ENCODE peak calls at places on chromosomes 2 and 18, in ten cellular contexts. S is endothelial cell of umbilical vein, W is sigmoid colon, M is SK-N-SH, Y is stomach, U is HCT116, I is suprapubic skin, O is transverse colon, G is breast epithelium, V is H1. L is an unnamed sample.

GRCh38 chr2:116467243-116467642 is 1347.2 kb upstream of the DDX18 start:
- DNase-seq in I (no peak), M (no peak), U (no peak), W (no peak), V (no peak), O (no peak), Y (no peak), G (no peak), S (no peak), L (no peak)

GRCh38 chr18:23616258-23616657 is 30.0 kb upstream of the NPC1 start:
- DNase-seq in O (no peak), U (no peak), Y (no peak), I (no peak), S (no peak), V (no peak), G (no peak), M (no peak), W (no peak), L (no peak)

GRCh38 chr2:235024191-235024611 is 72.4 kb downstream of the SH3BP4 start:
- DNase-seq in U (no peak), O (no peak), I (no peak), G (no peak), M (no peak), W (peak; percentile 40), Y (no peak), S (no peak), V (no peak), L (no peak)

GRCh38 chr18:1680108-1680507 is 775.4 kb downstream of the ADCYAP1 start:
- DNase-seq in O (no peak), V (no peak), U (no peak), G (no peak), M (no peak), I (no peak), S (no peak), W (no peak), Y (no peak), L (no peak)

GRCh38 chr2:168192839-168193616 is 54.4 kb downstream of the STK39 start:
- DNase-seq in V (no peak), U (no peak), Y (no peak), I (no peak), O (no peak), G (no peak), M (no peak), S (peak; percentile 34), W (no peak), L (no peak)

GRCh38 chr2:4391013-4391412 is 687.6 kb downstream of the DCDC2C start:
- DNase-seq in O (no peak), Y (no peak), G (no peak), W (no peak), V (no peak), U (no peak), M (no peak), S (no peak), I (no peak), L (no peak)

GRCh38 chr2:16008331-16008850 is 68.0 kb downstream of the MYCN start:
- DNase-seq in Y (peak; percentile 51), O (no peak), U (no peak), V (no peak), I (no peak), G (no peak), M (no peak), W (no peak), S (no peak), L (no peak)

GRCh38 chr2:188193230-188193629 is 98.4 kb upstream of the GULP1 start:
- DNase-seq in M (no peak), G (no peak), O (no peak), W (no peak), Y (no peak), S (no peak), U (no peak), I (no peak), V (no peak), L (no peak)

DNA sequence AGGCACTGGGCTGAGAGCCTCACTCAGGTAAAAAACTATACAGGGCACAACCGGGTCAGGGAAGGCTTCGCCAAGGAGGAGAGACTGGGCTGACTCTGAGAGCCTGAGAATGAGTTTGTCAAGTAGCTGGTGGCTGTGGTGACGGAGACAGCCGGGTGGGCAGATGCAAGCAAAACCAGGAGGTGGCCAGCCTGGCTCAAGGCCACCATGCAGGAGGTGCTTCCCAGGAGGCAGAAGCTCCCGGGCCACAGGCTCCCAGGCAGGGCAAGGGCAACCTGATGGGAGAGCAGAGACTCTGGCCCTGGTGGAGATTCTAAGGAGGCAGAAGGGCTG is 2.9 kb upstream of the INHBB start:
- DNase-seq in I (no peak), V (no peak), G (no peak), M (no peak), O (no peak), Y (no peak), S (no peak), U (no peak), W (no peak), L (no peak)
- H3K4me3 ChIP-seq in I (peak overlapping the region; percentile 77), V (no peak overlapping the region), G (peak overlapping the region; percentile 75), M (peak overlapping the region; percentile 46), O (no peak overlapping the region), Y (no peak overlapping the region), S (no peak overlapping the region), U (peak overlapping the region; percentile 23), W (no peak overlapping the region), L (no peak overlapping the region)

GRCh38 chr2:157466764-157467163 is 22.9 kb upstream of the CYTIP start:
- DNase-seq in S (no peak), M (no peak), G (no peak), W (no peak), Y (no peak), V (no peak), O (no peak), U (no peak), I (no peak), L (no peak)

GRCh38 chr2:157465554-157465953 is 21.7 kb upstream of the CYTIP start:
- DNase-seq in V (no peak), S (no peak), I (no peak), W (no peak), M (no peak), G (no peak), O (no peak), Y (no peak), U (no peak), L (no peak)

GRCh38 chr2:157471078-157471477 is 27.2 kb upstream of the CYTIP start:
- DNase-seq in S (no peak), M (no peak), Y (no peak), W (no peak), G (no peak), V (no peak), I (no peak), U (no peak), O (no peak), L (no peak)

GRCh38 chr2:157470321-157470720 is 26.4 kb upstream of the CYTIP start:
- DNase-seq in V (no peak), G (no peak), W (no peak), Y (no peak), U (no peak), M (no peak), S (no peak), I (no peak), O (no peak), L (no peak)

DNA sequence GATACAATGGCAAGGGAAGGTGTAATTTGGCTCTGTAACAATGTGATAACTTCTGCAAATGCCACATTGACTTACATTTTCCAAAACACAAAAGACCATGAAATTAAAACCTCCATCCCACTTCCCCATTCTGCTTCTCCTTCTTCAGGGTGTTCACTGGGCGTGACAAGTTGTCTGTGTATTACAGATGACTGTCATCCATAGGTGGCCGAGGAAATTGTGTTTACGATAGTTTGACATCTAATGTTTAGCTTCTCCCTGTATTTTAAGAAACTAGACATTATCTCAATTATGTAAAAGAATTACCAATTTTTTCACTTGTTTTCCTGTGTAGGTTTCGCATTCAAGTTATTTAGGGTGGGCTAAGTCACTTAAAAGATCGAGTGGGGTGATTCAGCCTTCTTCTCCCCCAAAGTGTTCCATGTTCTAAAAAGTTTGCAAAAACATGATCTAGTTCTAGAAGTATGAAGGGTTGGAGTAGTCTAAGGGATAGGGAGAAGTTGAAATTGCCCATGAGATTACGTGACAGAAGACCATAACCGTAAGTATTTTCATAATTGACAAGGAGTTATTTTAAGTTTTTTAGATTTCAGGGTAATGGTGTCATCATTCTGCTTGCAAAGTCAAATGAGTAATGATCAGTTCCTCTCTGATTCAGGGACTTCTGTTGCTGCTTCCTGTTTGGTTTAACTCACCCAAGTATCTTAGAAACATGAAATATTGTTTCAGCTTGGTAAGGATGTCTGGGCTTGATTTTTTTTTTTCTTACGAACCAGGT is 25.2 kb upstream of the CYTIP start:
- DNase-seq in O (no peak), Y (no peak), G (no peak), U (no peak), V (no peak), S (peak; percentile 39), I (no peak), M (no peak), W (no peak), L (no peak)
- TF ChIP-seq POLR2AphosphoS5 in O (no peak), Y (no peak), G (no peak), U (no peak), V (no peak), S (no peak), I (no peak), M (no peak), W (no peak), L (no peak)

DNA sequence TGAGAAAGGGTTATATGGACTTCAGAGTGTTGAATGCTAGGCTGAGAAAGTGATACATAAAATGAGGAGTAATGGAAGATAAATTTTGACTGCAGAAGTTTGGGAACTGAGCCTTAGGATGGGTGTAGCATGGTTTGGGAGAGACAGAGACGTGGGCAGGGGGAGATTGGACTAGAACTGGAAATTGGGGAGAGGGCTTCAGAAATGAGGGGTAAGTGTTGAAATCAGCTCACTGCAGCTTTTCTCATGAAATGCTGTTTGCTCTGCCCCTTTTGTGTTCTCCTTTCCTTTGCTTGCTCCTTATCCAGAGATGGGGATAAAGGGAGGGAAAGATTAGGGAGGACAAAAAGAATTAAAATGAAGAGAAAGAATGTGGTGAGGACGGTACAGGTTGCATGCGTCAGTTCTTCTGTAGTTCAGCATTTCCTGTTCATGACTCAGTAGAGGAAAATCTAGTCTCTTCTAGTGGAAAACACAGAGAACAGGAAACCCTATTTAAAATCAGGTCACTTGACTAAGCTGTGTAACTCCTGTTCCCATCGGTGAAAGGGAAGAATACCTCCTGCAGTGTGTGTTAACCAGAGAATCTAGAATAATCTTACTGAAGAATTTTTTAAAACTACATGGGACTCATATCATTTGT is 105.6 kb downstream of the CRIM1 start:
- DNase-seq in W (no peak), O (no peak), G (no peak), Y (no peak), V (no peak), M (no peak), I (no peak), U (peak; percentile 60), S (peak; percentile 93), L (no peak)
- H3K4me3 ChIP-seq in W (no peak overlapping the region), O (no peak overlapping the region), G (no peak overlapping the region), Y (no peak overlapping the region), V (peak overlapping the region; percentile 17), M (no peak overlapping the region), I (no peak overlapping the region), U (peak overlapping the region; percentile 25), S (no peak overlapping the region), L (no peak overlapping the region)

GRCh38 chr2:121530210-121530562 is 494 bp upstream of the RNU4ATAC start:
- DNase-seq in Y (peak; percentile 66), G (peak; percentile 61), S (peak; percentile 87), M (peak; percentile 87), I (peak; percentile 87), O (peak; percentile 75), W (peak; percentile 86), U (peak; percentile 71), V (peak; percentile 88), L (no peak)

GRCh38 chr2:121532894-121533293 is 2.2 kb downstream of the RNU4ATAC start:
- DNase-seq in V (no peak), G (no peak), U (peak; percentile 7), M (no peak), S (no peak), W (no peak), Y (no peak), O (no peak), I (no peak), L (no peak)

GRCh38 chr2:121529439-121530209 is 1.1 kb upstream of the RNU4ATAC start:
- DNase-seq in M (peak; percentile 91), Y (peak; percentile 44), V (no peak), O (peak; percentile 55), G (no peak), U (no peak), W (peak; percentile 82), I (no peak), S (no peak), L (peak; percentile 39)

GRCh38 chr2:121532347-121532766 is 1.7 kb downstream of the RNU4ATAC start:
- DNase-seq in W (no peak), V (no peak), O (no peak), U (no peak), S (peak; percentile 34), Y (no peak), G (no peak), M (no peak), I (no peak), L (no peak)

DNA sequence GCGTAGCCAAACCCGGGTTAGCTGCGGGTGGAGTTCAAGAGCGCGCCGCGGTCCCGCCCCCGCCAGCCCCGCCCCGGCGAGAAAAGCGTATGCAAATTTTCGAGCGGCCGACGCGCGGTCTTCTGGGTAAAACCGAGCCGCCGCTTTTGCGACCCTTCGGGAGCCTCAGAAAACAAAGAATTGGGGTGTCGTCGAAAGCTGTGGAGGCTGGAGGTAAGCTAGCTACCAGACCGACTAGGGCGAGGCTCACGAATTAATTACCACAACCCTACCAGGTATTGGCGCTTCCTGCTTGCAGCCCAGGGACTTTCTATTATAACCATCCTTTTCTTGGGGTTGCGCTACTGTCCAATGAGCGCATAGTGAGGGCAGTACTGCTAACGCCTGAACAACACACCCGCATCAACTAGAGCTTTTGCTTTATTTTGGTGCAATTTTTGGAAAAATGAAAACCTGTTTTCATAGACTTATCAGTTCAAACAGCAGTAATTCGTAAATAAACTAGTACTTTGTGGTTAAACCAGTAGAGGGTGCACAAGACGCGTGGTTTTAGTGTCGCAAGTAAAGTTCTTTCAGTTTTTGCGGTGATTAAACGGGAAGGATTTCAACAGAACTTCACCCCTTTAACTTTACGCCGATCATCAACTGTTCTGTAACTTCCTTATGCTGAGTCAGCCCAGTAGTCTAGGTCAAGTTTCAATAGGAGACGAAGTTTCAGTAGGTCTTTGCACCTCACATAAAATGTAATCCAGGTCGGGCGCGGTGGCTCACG is at the start of gene RNU4ATAC:
- DNase-seq in Y (peak; percentile 86), V (peak; percentile 87), G (peak; percentile 85), O (peak; percentile 87), I (peak; percentile 90), M (peak; percentile 83), S (peak; percentile 99), U (peak; percentile 99), W (peak; percentile 93), L (peak; percentile 86)
- TF ChIP-seq POLR2AphosphoS5 in Y (peak; percentile 99), V (peak; percentile 100), G (peak; percentile 98), O (peak; percentile 100), I (peak; percentile 97), M (peak; percentile 100), S (peak; percentile 100), U (peak; percentile 100), W (peak; percentile 100), L (peak; percentile 97)

L was measured in prostate gland.